ENCODE peak calls at places on chromosomes 13 and 19, in eight cellular contexts. One of them, this sample, is unnamed.

GRCh38 chr19:45049073-45049736 is 10.4 kb downstream of the CLASRP start:
- DNase-seq in osteocyte: no peak
- DNase-seq in type B pancreatic cell: no peak
- DNase-seq in HFF-Myc: no peak
- DNase-seq in natural killer cell: no peak
- DNase-seq in breast epithelium: peak
- DNase-seq in lower leg skin: no peak
- DNase-seq in testis: no peak
- DNase-seq in this sample: no peak

GRCh38 chr13:99228737-99229691 is 28.4 kb downstream of the UBAC2 start:
- DNase-seq in osteocyte: no peak
- DNase-seq in type B pancreatic cell: no peak
- DNase-seq in HFF-Myc: no peak
- DNase-seq in natural killer cell: no peak
- DNase-seq in breast epithelium: no peak
- DNase-seq in lower leg skin: no peak
- DNase-seq in testis: no peak
- DNase-seq in this sample: no peak

GRCh38 chr19:19403373-19403901 is 2.0 kb upstream of the GATAD2A start:
- DNase-seq in osteocyte: no peak
- DNase-seq in type B pancreatic cell: no peak
- DNase-seq in HFF-Myc: no peak
- DNase-seq in natural killer cell: no peak
- DNase-seq in breast epithelium: no peak
- DNase-seq in lower leg skin: no peak
- DNase-seq in testis: no peak
- DNase-seq in this sample: no peak

GRCh38 chr19:36775768-36776167 is 3.2 kb upstream of the ZNF850 start:
- DNase-seq in osteocyte: no peak
- DNase-seq in type B pancreatic cell: no peak
- DNase-seq in HFF-Myc: no peak
- DNase-seq in natural killer cell: no peak
- DNase-seq in breast epithelium: peak
- DNase-seq in lower leg skin: peak
- DNase-seq in testis: peak
- DNase-seq in this sample: no peak

GRCh38 chr19:294341-294818 is 3.2 kb upstream of the PLPP2 start:
- DNase-seq in osteocyte: no peak
- DNase-seq in type B pancreatic cell: no peak
- DNase-seq in HFF-Myc: no peak
- DNase-seq in natural killer cell: no peak
- DNase-seq in breast epithelium: peak
- DNase-seq in lower leg skin: peak
- DNase-seq in testis: no peak
- DNase-seq in this sample: no peak

GRCh38 chr13:27770809-27771208 is 21.5 kb upstream of the GSX1 start:
- DNase-seq in osteocyte: no peak
- DNase-seq in type B pancreatic cell: no peak
- DNase-seq in HFF-Myc: peak
- DNase-seq in natural killer cell: no peak
- DNase-seq in breast epithelium: no peak
- DNase-seq in lower leg skin: peak
- DNase-seq in testis: no peak
- DNase-seq in this sample: no peak

GRCh38 chr19:16051254-16052025 is 24.9 kb upstream of the TPM4 start:
- DNase-seq in osteocyte: no peak
- DNase-seq in type B pancreatic cell: no peak
- DNase-seq in HFF-Myc: no peak
- DNase-seq in natural killer cell: no peak
- DNase-seq in breast epithelium: no peak
- DNase-seq in lower leg skin: peak
- DNase-seq in testis: peak
- DNase-seq in this sample: no peak

GRCh38 chr13:112205990-112206389 is 139.0 kb downstream of the SOX1 start:
- DNase-seq in osteocyte: no peak
- DNase-seq in type B pancreatic cell: no peak
- DNase-seq in HFF-Myc: no peak
- DNase-seq in natural killer cell: no peak
- DNase-seq in breast epithelium: no peak
- DNase-seq in lower leg skin: peak
- DNase-seq in testis: no peak
- DNase-seq in this sample: no peak

GRCh38 chr13:40563350-40564125 is 102.9 kb downstream of the FOXO1 start:
- DNase-seq in osteocyte: no peak
- DNase-seq in type B pancreatic cell: no peak
- DNase-seq in HFF-Myc: no peak
- DNase-seq in natural killer cell: no peak
- DNase-seq in breast epithelium: no peak
- DNase-seq in lower leg skin: no peak
- DNase-seq in testis: no peak
- DNase-seq in this sample: no peak

GRCh38 chr13:59545007-59545406 is 618.7 kb downstream of the DIAPH3 start:
- DNase-seq in osteocyte: no peak
- DNase-seq in type B pancreatic cell: no peak
- DNase-seq in HFF-Myc: no peak
- DNase-seq in natural killer cell: no peak
- DNase-seq in breast epithelium: no peak
- DNase-seq in lower leg skin: no peak
- DNase-seq in testis: no peak
- DNase-seq in this sample: no peak

GRCh38 chr13:55615080-55615479 is 1525.6 kb upstream of the PRR20A start:
- DNase-seq in osteocyte: no peak
- DNase-seq in type B pancreatic cell: no peak
- DNase-seq in HFF-Myc: no peak
- DNase-seq in natural killer cell: no peak
- DNase-seq in breast epithelium: no peak
- DNase-seq in lower leg skin: no peak
- DNase-seq in testis: no peak
- DNase-seq in this sample: no peak

GRCh38 chr13:31742102-31742695 is 2.9 kb downstream of the RXFP2 start:
- DNase-seq in osteocyte: no peak
- DNase-seq in type B pancreatic cell: peak
- DNase-seq in HFF-Myc: peak
- DNase-seq in natural killer cell: peak
- DNase-seq in breast epithelium: peak
- DNase-seq in lower leg skin: peak
- DNase-seq in testis: peak
- DNase-seq in this sample: peak

GRCh38 chr19:46190489-46190888 is 39.1 kb upstream of the IGFL1 start:
- DNase-seq in osteocyte: no peak
- DNase-seq in type B pancreatic cell: no peak
- DNase-seq in HFF-Myc: no peak
- DNase-seq in natural killer cell: no peak
- DNase-seq in breast epithelium: no peak
- DNase-seq in lower leg skin: peak
- DNase-seq in testis: no peak
- DNase-seq in this sample: no peak

GRCh38 chr19:51272183-51272817 is 21.4 kb downstream of the SIGLECL1 start:
- DNase-seq in osteocyte: peak
- DNase-seq in type B pancreatic cell: no peak
- DNase-seq in HFF-Myc: no peak
- DNase-seq in natural killer cell: no peak
- DNase-seq in breast epithelium: no peak
- DNase-seq in lower leg skin: no peak
- DNase-seq in testis: no peak
- DNase-seq in this sample: no peak
- TF ChIP-seq CTCF in osteocyte: no peak
- TF ChIP-seq CTCF in type B pancreatic cell: no peak
- TF ChIP-seq CTCF in HFF-Myc: no peak
- TF ChIP-seq CTCF in natural killer cell: no peak
- TF ChIP-seq CTCF in breast epithelium: no peak
- TF ChIP-seq CTCF in lower leg skin: no peak
- TF ChIP-seq CTCF in testis: no peak
- TF ChIP-seq CTCF in this sample: no peak

GRCh38 chr19:29845576-29846176 is 33.9 kb downstream of the CCNE1 start:
- DNase-seq in osteocyte: no peak
- DNase-seq in type B pancreatic cell: no peak
- DNase-seq in HFF-Myc: peak
- DNase-seq in natural killer cell: peak
- DNase-seq in breast epithelium: no peak
- DNase-seq in lower leg skin: peak
- DNase-seq in testis: peak
- DNase-seq in this sample: peak
- TF ChIP-seq CTCF in osteocyte: no peak
- TF ChIP-seq CTCF in type B pancreatic cell: no peak
- TF ChIP-seq CTCF in HFF-Myc: no peak
- TF ChIP-seq CTCF in natural killer cell: no peak
- TF ChIP-seq CTCF in breast epithelium: no peak
- TF ChIP-seq CTCF in lower leg skin: no peak
- TF ChIP-seq CTCF in testis: no peak
- TF ChIP-seq CTCF in this sample: no peak

GRCh38 chr19:2795827-2796658 is 10.7 kb downstream of the THOP1 start:
- DNase-seq in osteocyte: no peak
- DNase-seq in type B pancreatic cell: no peak
- DNase-seq in HFF-Myc: no peak
- DNase-seq in natural killer cell: no peak
- DNase-seq in breast epithelium: no peak
- DNase-seq in lower leg skin: no peak
- DNase-seq in testis: no peak
- DNase-seq in this sample: peak

GRCh38 chr19:2798158-2798685 is 12.9 kb downstream of the THOP1 start:
- DNase-seq in osteocyte: no peak
- DNase-seq in type B pancreatic cell: no peak
- DNase-seq in HFF-Myc: no peak
- DNase-seq in natural killer cell: no peak
- DNase-seq in breast epithelium: no peak
- DNase-seq in lower leg skin: no peak
- DNase-seq in testis: no peak
- DNase-seq in this sample: no peak

GRCh38 chr19:2798733-2799132 is 13.4 kb downstream of the THOP1 start:
- DNase-seq in osteocyte: no peak
- DNase-seq in type B pancreatic cell: no peak
- DNase-seq in HFF-Myc: no peak
- DNase-seq in natural killer cell: no peak
- DNase-seq in breast epithelium: no peak
- DNase-seq in lower leg skin: no peak
- DNase-seq in testis: peak
- DNase-seq in this sample: no peak

GRCh38 chr19:2796659-2797266 is 11.5 kb downstream of the THOP1 start:
- DNase-seq in osteocyte: no peak
- DNase-seq in type B pancreatic cell: no peak
- DNase-seq in HFF-Myc: no peak
- DNase-seq in natural killer cell: no peak
- DNase-seq in breast epithelium: no peak
- DNase-seq in lower leg skin: no peak
- DNase-seq in testis: no peak
- DNase-seq in this sample: no peak

GRCh38 chr19:2797280-2797679 is 12.0 kb downstream of the THOP1 start:
- DNase-seq in osteocyte: no peak
- DNase-seq in type B pancreatic cell: no peak
- DNase-seq in HFF-Myc: no peak
- DNase-seq in natural killer cell: no peak
- DNase-seq in breast epithelium: no peak
- DNase-seq in lower leg skin: no peak
- DNase-seq in testis: no peak
- DNase-seq in this sample: no peak
- TF ChIP-seq CTCF in osteocyte: no peak
- TF ChIP-seq CTCF in type B pancreatic cell: no peak
- TF ChIP-seq CTCF in HFF-Myc: no peak
- TF ChIP-seq CTCF in natural killer cell: no peak
- TF ChIP-seq CTCF in breast epithelium: no peak
- TF ChIP-seq CTCF in lower leg skin: no peak
- TF ChIP-seq CTCF in testis: no peak
- TF ChIP-seq CTCF in this sample: no peak

GRCh38 chr13:91347996-91348905 is 764 bp downstream of the MIR17HG start:
- DNase-seq in osteocyte: peak
- DNase-seq in type B pancreatic cell: peak
- DNase-seq in HFF-Myc: no peak
- DNase-seq in natural killer cell: peak
- DNase-seq in breast epithelium: peak
- DNase-seq in lower leg skin: peak
- DNase-seq in testis: peak
- DNase-seq in this sample: peak
- TF ChIP-seq CTCF in osteocyte: peak
- TF ChIP-seq CTCF in type B pancreatic cell: no peak
- TF ChIP-seq CTCF in HFF-Myc: no peak
- TF ChIP-seq CTCF in natural killer cell: no peak
- TF ChIP-seq CTCF in breast epithelium: no peak
- TF ChIP-seq CTCF in lower leg skin: no peak
- TF ChIP-seq CTCF in testis: no peak
- TF ChIP-seq CTCF in this sample: peak

DNA sequence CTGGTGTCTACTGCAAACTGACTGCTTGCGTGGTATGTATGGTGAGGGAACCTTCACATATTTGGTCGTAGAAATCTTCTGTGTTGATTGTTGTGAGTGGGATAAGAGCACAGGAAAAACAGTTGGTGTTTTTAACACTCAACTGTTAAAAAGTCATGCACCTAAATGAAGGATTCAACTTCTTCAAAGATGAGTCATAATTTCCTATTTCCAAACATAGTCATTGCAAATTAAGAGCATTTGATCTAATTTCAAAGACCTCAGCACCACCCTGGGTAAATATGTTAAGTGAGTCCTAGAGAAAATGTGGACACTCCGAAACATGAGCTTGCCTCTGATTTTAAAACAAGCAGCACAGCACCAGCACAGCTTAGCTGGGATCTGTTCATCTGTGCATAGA is 840.2 kb downstream of the UQCRFS1 start:
- DNase-seq in osteocyte: no peak
- DNase-seq in type B pancreatic cell: no peak
- DNase-seq in HFF-Myc: no peak
- DNase-seq in natural killer cell: no peak
- DNase-seq in breast epithelium: no peak
- DNase-seq in lower leg skin: no peak
- DNase-seq in testis: no peak
- DNase-seq in this sample: no peak
- TF ChIP-seq CTCF in osteocyte: no peak
- TF ChIP-seq CTCF in type B pancreatic cell: no peak
- TF ChIP-seq CTCF in HFF-Myc: no peak
- TF ChIP-seq CTCF in natural killer cell: no peak
- TF ChIP-seq CTCF in breast epithelium: no peak
- TF ChIP-seq CTCF in lower leg skin: no peak
- TF ChIP-seq CTCF in testis: no peak
- TF ChIP-seq CTCF in this sample: no peak

This sample was measured in prostate gland.